ENCODE peak calls at places on chromosomes 13 and 19, in eight cellular contexts. One of them, this sample, is unnamed.

GRCh38 chr13:62512194-62513141 is 1096.8 kb upstream of the PCDH20 start:
- DNase-seq in nucleus accumbens: peak
- DNase-seq in hypothalamus: no peak
- DNase-seq in stimulated activated CD4-positive, alpha-beta T cell treated with anti-CD3 and anti-CD28 coated beads, Interleukin-1b, Interleukin-23, amount 100 ng/mL, for 1 hour: no peak
- DNase-seq in osteocyte: no peak
- DNase-seq in fibroblast of gingiva: no peak
- DNase-seq in cardiac fibroblast: peak
- DNase-seq in posterior cingulate gyrus: no peak
- DNase-seq in this sample: peak

GRCh38 chr13:45055198-45055901 is 65.0 kb upstream of the GTF2F2 start:
- DNase-seq in fibroblast of gingiva: peak
- DNase-seq in nucleus accumbens: no peak
- DNase-seq in hypothalamus: no peak
- DNase-seq in osteocyte: no peak
- DNase-seq in cardiac fibroblast: peak
- DNase-seq in stimulated activated CD4-positive, alpha-beta T cell treated with anti-CD3 and anti-CD28 coated beads, Interleukin-1b, Interleukin-23, amount 100 ng/mL, for 1 hour: no peak
- DNase-seq in posterior cingulate gyrus: no peak
- DNase-seq in this sample: no peak

GRCh38 chr13:104011505-104012270 is 945.5 kb upstream of the SLC10A2 start:
- DNase-seq in stimulated activated CD4-positive, alpha-beta T cell treated with anti-CD3 and anti-CD28 coated beads, Interleukin-1b, Interleukin-23, amount 100 ng/mL, for 1 hour: no peak
- DNase-seq in cardiac fibroblast: peak
- DNase-seq in posterior cingulate gyrus: no peak
- DNase-seq in osteocyte: no peak
- DNase-seq in fibroblast of gingiva: no peak
- DNase-seq in hypothalamus: no peak
- DNase-seq in nucleus accumbens: no peak
- DNase-seq in this sample: peak

GRCh38 chr19:36013280-36014028 is 559 bp downstream of the ALKBH6 start:
- DNase-seq in stimulated activated CD4-positive, alpha-beta T cell treated with anti-CD3 and anti-CD28 coated beads, Interleukin-1b, Interleukin-23, amount 100 ng/mL, for 1 hour: no peak
- DNase-seq in cardiac fibroblast: no peak
- DNase-seq in osteocyte: no peak
- DNase-seq in nucleus accumbens: no peak
- DNase-seq in fibroblast of gingiva: no peak
- DNase-seq in hypothalamus: no peak
- DNase-seq in posterior cingulate gyrus: no peak
- DNase-seq in this sample: no peak

GRCh38 chr19:5308471-5309437 is 31.9 kb downstream of the PTPRS start:
- DNase-seq in cardiac fibroblast: peak
- DNase-seq in posterior cingulate gyrus: peak
- DNase-seq in fibroblast of gingiva: peak
- DNase-seq in stimulated activated CD4-positive, alpha-beta T cell treated with anti-CD3 and anti-CD28 coated beads, Interleukin-1b, Interleukin-23, amount 100 ng/mL, for 1 hour: no peak
- DNase-seq in osteocyte: no peak
- DNase-seq in hypothalamus: peak
- DNase-seq in nucleus accumbens: peak
- DNase-seq in this sample: no peak

GRCh38 chr13:34048652-34049051 is 230.7 kb downstream of the RFC3 start:
- DNase-seq in fibroblast of gingiva: no peak
- DNase-seq in cardiac fibroblast: no peak
- DNase-seq in stimulated activated CD4-positive, alpha-beta T cell treated with anti-CD3 and anti-CD28 coated beads, Interleukin-1b, Interleukin-23, amount 100 ng/mL, for 1 hour: no peak
- DNase-seq in nucleus accumbens: no peak
- DNase-seq in posterior cingulate gyrus: no peak
- DNase-seq in hypothalamus: no peak
- DNase-seq in osteocyte: no peak
- DNase-seq in this sample: no peak

GRCh38 chr19:42474743-42475142 is 32.0 kb upstream of the CXCL17 start:
- DNase-seq in posterior cingulate gyrus: no peak
- DNase-seq in osteocyte: no peak
- DNase-seq in hypothalamus: no peak
- DNase-seq in stimulated activated CD4-positive, alpha-beta T cell treated with anti-CD3 and anti-CD28 coated beads, Interleukin-1b, Interleukin-23, amount 100 ng/mL, for 1 hour: no peak
- DNase-seq in fibroblast of gingiva: no peak
- DNase-seq in cardiac fibroblast: no peak
- DNase-seq in nucleus accumbens: no peak
- DNase-seq in this sample: no peak

GRCh38 chr13:35729926-35730627 is 253.6 kb upstream of the MAB21L1 start:
- DNase-seq in cardiac fibroblast: no peak
- DNase-seq in fibroblast of gingiva: no peak
- DNase-seq in posterior cingulate gyrus: no peak
- DNase-seq in osteocyte: no peak
- DNase-seq in stimulated activated CD4-positive, alpha-beta T cell treated with anti-CD3 and anti-CD28 coated beads, Interleukin-1b, Interleukin-23, amount 100 ng/mL, for 1 hour: no peak
- DNase-seq in hypothalamus: no peak
- DNase-seq in nucleus accumbens: no peak
- DNase-seq in this sample: peak

GRCh38 chr19:31214086-31214485 is 135.2 kb downstream of the TSHZ3 start:
- DNase-seq in stimulated activated CD4-positive, alpha-beta T cell treated with anti-CD3 and anti-CD28 coated beads, Interleukin-1b, Interleukin-23, amount 100 ng/mL, for 1 hour: peak
- DNase-seq in osteocyte: peak
- DNase-seq in nucleus accumbens: no peak
- DNase-seq in posterior cingulate gyrus: no peak
- DNase-seq in fibroblast of gingiva: peak
- DNase-seq in cardiac fibroblast: peak
- DNase-seq in hypothalamus: no peak
- DNase-seq in this sample: no peak